ENCODE peak calls at places on chromosomes 4 and X, in six cellular contexts. K, A, S, X, G and J are unnamed samples.

GRCh38 chr4:7158081-7158750 is 34.1 kb upstream of the SORCS2 start:
- DNase-seq in S (no peak), A (no peak), K (no peak), X (no peak), G (no peak), J (no peak)

GRCh38 chr4:38106886-38107514 is 146.8 kb downstream of the PTTG2 start:
- DNase-seq in G (no peak), K (no peak), S (no peak), X (no peak), A (no peak), J (no peak)

GRCh38 chrX:40809210-40809609 is 73.9 kb upstream of the MED14 start:
- DNase-seq in G (no peak), K (peak; percentile 6), A (no peak), X (peak; percentile 8), S (peak; percentile 18), J (no peak)

GRCh38 chrX:151985955-151986354 is 11.5 kb upstream of the GABRE start:
- DNase-seq in S (peak; percentile 76), K (peak; percentile 43), X (peak; percentile 37), G (no peak), A (no peak), J (no peak)

GRCh38 chr4:111066001-111066400 is 443.1 kb upstream of the PITX2 start:
- DNase-seq in A (no peak), X (peak; percentile 3), S (no peak), K (no peak), G (no peak), J (no peak)

GRCh38 chr4:63787326-63787725 is 621.9 kb downstream of the TECRL start:
- DNase-seq in A (no peak), G (no peak), X (no peak), K (no peak), S (no peak), J (no peak)

GRCh38 chrX:46588263-46588662 is 14.7 kb downstream of the CHST7 start:
- DNase-seq in X (no peak), A (no peak), K (peak; percentile 28), S (peak; percentile 84), G (no peak), J (peak; percentile 46)

GRCh38 chr4:104487105-104487504 is 7.6 kb downstream of the CXXC4 start:
- DNase-seq in G (no peak), K (no peak), X (no peak), A (no peak), S (no peak), J (no peak)

GRCh38 chrX:17377795-17378194 is 2.8 kb downstream of the NHS start:
- DNase-seq in G (no peak), X (peak; percentile 57), S (peak; percentile 5), A (no peak), K (peak; percentile 10), J (no peak)

GRCh38 chrX:1496076-1496475 is 40.9 kb downstream of the P2RY8 start:
- DNase-seq in G (peak; percentile 18), X (no peak), S (no peak), A (no peak), K (no peak), J (no peak)

GRCh38 chr4:17811078-17811603 is 362 bp downstream of the NCAPG start:
- DNase-seq in S (no peak), X (no peak), A (no peak), G (peak; percentile 62), K (no peak), J (no peak)

GRCh38 chr4:21888195-21888976 is 60.2 kb downstream of the KCNIP4 start:
- DNase-seq in S (peak; percentile 93), G (no peak), K (peak; percentile 4), A (peak; percentile 61), X (peak; percentile 92), J (no peak)

GRCh38 chrX:19005909-19006308 is 22.0 kb upstream of the PHKA2 start:
- DNase-seq in X (no peak), K (peak; percentile 33), S (no peak), G (no peak), A (no peak), J (no peak)
- TF ChIP-seq CTCF in X (peak; percentile 45), K (peak; percentile 23), S (no peak), G (no peak), A (no peak), J (peak; percentile 29)

GRCh38 chr4:139084425-139085093 is 69.0 kb downstream of the NOCT start:
- DNase-seq in G (no peak), A (peak; percentile 4), S (no peak), X (no peak), K (no peak), J (no peak)
- TF ChIP-seq CTCF in G (no peak), A (no peak), S (no peak), X (no peak), K (no peak), J (no peak)

GRCh38 chr4:82429728-82430192 is 502 bp downstream of the HNRNPDL start:
- DNase-seq in G (no peak), X (peak; percentile 69), K (peak; percentile 55), S (peak; percentile 47), A (no peak), J (no peak)
- TF ChIP-seq CTCF in G (no peak), X (no peak), K (no peak), S (no peak), A (no peak), J (no peak)

GRCh38 chrX:150310417-150310816 is 52.7 kb upstream of the MAMLD1 start:
- DNase-seq in X (no peak), S (no peak), K (no peak), G (no peak), A (no peak), J (no peak)

GRCh38 chrX:150303386-150304097 is 59.6 kb upstream of the MAMLD1 start:
- DNase-seq in X (no peak), A (no peak), G (no peak), S (no peak), K (no peak), J (no peak)

GRCh38 chrX:150308041-150308440 is 55.1 kb upstream of the MAMLD1 start:
- DNase-seq in G (no peak), S (no peak), X (no peak), K (no peak), A (no peak), J (no peak)

GRCh38 chrX:150308532-150309157 is 54.5 kb upstream of the MAMLD1 start:
- DNase-seq in K (no peak), G (no peak), A (no peak), S (no peak), X (no peak), J (no peak)

DNA sequence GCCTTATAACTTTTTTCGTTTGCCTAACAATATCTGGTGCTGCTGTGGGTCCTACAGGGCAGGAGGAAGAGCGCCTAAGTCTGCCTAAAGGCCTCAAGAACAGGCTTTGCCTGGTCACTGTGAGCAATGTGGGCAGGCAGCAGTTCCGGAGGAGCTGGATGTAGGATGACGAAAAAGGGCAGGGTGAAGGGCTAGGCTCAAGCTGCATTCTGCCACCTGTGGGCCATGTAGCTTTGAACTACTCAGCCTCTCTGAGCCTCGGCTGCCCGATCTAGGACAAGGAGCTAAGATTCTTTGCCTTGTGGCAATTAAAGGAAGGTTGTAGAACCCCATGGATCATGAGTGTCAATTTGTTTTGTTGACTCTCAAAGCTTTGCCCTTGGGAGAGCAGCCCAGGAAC is 57.1 kb upstream of the MAMLD1 start:
- DNase-seq in A (no peak), X (no peak), S (no peak), K (no peak), G (no peak), J (no peak)
- TF ChIP-seq CTCF in A (no peak), X (no peak), S (no peak), K (no peak), G (no peak), J (no peak)